ENCODE peak calls at places on chromosomes 12 and 14, in nine cellular contexts. W is PC-3, R is OCI-LY7, K is HCT116, T is GM23338, M is GM23248, Y is SK-N-SH, I is MM.1S, Z is hepatocyte. H is an unnamed sample.

GRCh38 chr12:47038270-47038748 is 41.1 kb upstream of the PCED1B start:
- DNase-seq in W (peak), R (no peak), K (no peak), T (no peak), M (no peak), Y (no peak), I (no peak), Z (peak), H (no peak)

GRCh38 chr14:103196716-103197115 is 73.5 kb downstream of the TNFAIP2 start:
- DNase-seq in W (no peak), R (no peak), K (no peak), T (no peak), M (no peak), Y (no peak), I (no peak), Z (no peak), H (no peak)

GRCh38 chr12:29960113-29960512 is 176.4 kb upstream of the TMTC1 start:
- DNase-seq in W (no peak), R (no peak), K (no peak), T (no peak), M (no peak), Y (no peak), I (no peak), Z (no peak), H (no peak)

GRCh38 chr12:11621797-11622423 is 27.6 kb upstream of the ETV6 start:
- DNase-seq in W (peak), R (peak), K (no peak), T (peak), M (peak), Y (no peak), I (peak), Z (no peak), H (no peak)

GRCh38 chr12:3490848-3491382 is at the start of gene PRMT8:
- DNase-seq in W (no peak), R (no peak), K (no peak), T (peak), M (peak), Y (peak), I (no peak), Z (peak), H (peak)

GRCh38 chr14:20866963-20867362 is 24.2 kb upstream of the RNASE3 start:
- DNase-seq in W (peak), R (peak), K (peak), T (peak), M (peak), Y (no peak), I (no peak), Z (peak), H (peak)

GRCh38 chr14:99479903-99480855 is 480 bp downstream of the SETD3 start:
- DNase-seq in W (peak), R (peak), K (peak), T (peak), M (peak), Y (peak), I (no peak), Z (peak), H (peak)

GRCh38 chr12:25875661-25876060 is 82.8 kb upstream of the RASSF8 start:
- DNase-seq in W (no peak), R (no peak), K (no peak), T (no peak), M (peak), Y (no peak), I (no peak), Z (no peak), H (no peak)

GRCh38 chr12:57754411-57755193 is at the start of gene MARCHF9:
- DNase-seq in W (peak), R (peak), K (no peak), T (peak), M (no peak), Y (peak), I (peak), Z (peak), H (peak)

GRCh38 chr14:51616724-51617409 is 34.8 kb upstream of the FRMD6 start:
- DNase-seq in W (peak), R (no peak), K (peak), T (no peak), M (peak), Y (no peak), I (no peak), Z (peak), H (no peak)
- TF ChIP-seq EZH2phosphoT487 in W (no peak), R (no peak), K (no peak), T (no peak), M (no peak), Y (no peak), I (no peak), Z (no peak), H (no peak)

GRCh38 chr12:131332224-131332623 is 378.5 kb downstream of the ADGRD1 start:
- DNase-seq in W (no peak), R (no peak), K (no peak), T (no peak), M (no peak), Y (no peak), I (no peak), Z (no peak), H (no peak)

GRCh38 chr12:131333136-131333535 is 377.8 kb upstream of the SFSWAP start:
- DNase-seq in W (no peak), R (no peak), K (no peak), T (no peak), M (no peak), Y (no peak), I (no peak), Z (no peak), H (no peak)

GRCh38 chr12:131335456-131335855 is 375.4 kb upstream of the SFSWAP start:
- DNase-seq in W (no peak), R (no peak), K (no peak), T (no peak), M (no peak), Y (no peak), I (no peak), Z (no peak), H (no peak)

GRCh38 chr12:131331148-131331750 is 377.5 kb downstream of the ADGRD1 start:
- DNase-seq in W (no peak), R (no peak), K (no peak), T (no peak), M (no peak), Y (no peak), I (no peak), Z (no peak), H (no peak)

GRCh38 chr12:131333621-131334440 is 377.1 kb upstream of the SFSWAP start:
- DNase-seq in W (no peak), R (no peak), K (no peak), T (no peak), M (no peak), Y (no peak), I (no peak), Z (no peak), H (no peak)
- TF ChIP-seq EZH2phosphoT487 in W (no peak), R (no peak), K (no peak), T (no peak), M (no peak), Y (no peak), I (no peak), Z (no peak), H (no peak)

GRCh38 chr14:94047581-94047980 is 21.4 kb downstream of the OTUB2 start:
- DNase-seq in W (no peak), R (no peak), K (no peak), T (no peak), M (no peak), Y (no peak), I (no peak), Z (no peak), H (no peak)

GRCh38 chr14:94048676-94049624 is 22.8 kb downstream of the OTUB2 start:
- DNase-seq in W (no peak), R (no peak), K (no peak), T (no peak), M (no peak), Y (peak), I (no peak), Z (no peak), H (no peak)

GRCh38 chr14:94050231-94050880 is 24.2 kb downstream of the OTUB2 start:
- DNase-seq in W (no peak), R (no peak), K (no peak), T (no peak), M (no peak), Y (no peak), I (no peak), Z (no peak), H (no peak)

GRCh38 chr14:94051115-94051514 is 25.0 kb downstream of the OTUB2 start:
- DNase-seq in W (peak), R (peak), K (no peak), T (peak), M (peak), Y (no peak), I (no peak), Z (peak), H (peak)

DNA sequence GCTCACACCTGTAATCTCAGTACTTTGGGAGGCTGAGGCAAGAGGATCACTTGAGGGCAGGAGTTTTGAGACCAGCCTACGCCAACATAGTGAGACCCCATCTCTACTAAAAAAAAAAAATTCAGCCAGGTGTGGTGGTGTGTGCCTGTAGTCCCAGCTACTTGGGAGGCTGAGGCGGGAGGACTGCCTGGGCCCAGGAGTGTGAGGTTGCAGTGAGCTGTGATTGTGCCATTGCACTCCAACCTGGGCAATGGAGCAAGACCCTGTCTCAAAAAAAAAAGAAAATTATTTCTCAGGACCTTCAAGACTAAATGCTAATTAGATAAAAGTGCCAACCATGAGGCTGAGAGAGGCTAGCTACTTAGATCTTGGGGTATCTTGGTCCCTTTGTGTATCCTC is 23.5 kb downstream of the OTUB2 start:
- DNase-seq in W (no peak), R (no peak), K (no peak), T (no peak), M (no peak), Y (no peak), I (no peak), Z (no peak), H (no peak)
- TF ChIP-seq EZH2phosphoT487 in W (no peak), R (no peak), K (no peak), T (no peak), M (no peak), Y (no peak), I (no peak), Z (no peak), H (no peak)

GRCh38 chr12:76757694-76758093 is 6.2 kb upstream of the ZDHHC17 start:
- DNase-seq in W (no peak), R (no peak), K (no peak), T (no peak), M (peak), Y (no peak), I (no peak), Z (no peak), H (no peak)
- TF ChIP-seq EZH2phosphoT487 in W (no peak), R (no peak), K (no peak), T (no peak), M (no peak), Y (no peak), I (no peak), Z (no peak), H (no peak)

GRCh38 chr12:70721216-70721615 is 84.0 kb upstream of the PTPRB start:
- DNase-seq in W (no peak), R (no peak), K (no peak), T (no peak), M (no peak), Y (no peak), I (no peak), Z (no peak), H (no peak)

GRCh38 chr12:70721958-70722357 is 84.7 kb upstream of the PTPRB start:
- DNase-seq in W (no peak), R (no peak), K (no peak), T (peak), M (no peak), Y (no peak), I (no peak), Z (no peak), H (no peak)

GRCh38 chr12:70722584-70723343 is 85.5 kb upstream of the PTPRB start:
- DNase-seq in W (no peak), R (no peak), K (no peak), T (no peak), M (no peak), Y (peak), I (peak), Z (no peak), H (no peak)

GRCh38 chr12:70719084-70719483 is 81.9 kb upstream of the PTPRB start:
- DNase-seq in W (no peak), R (no peak), K (no peak), T (peak), M (no peak), Y (no peak), I (no peak), Z (no peak), H (no peak)

GRCh38 chr12:70719672-70720420 is 82.6 kb upstream of the PTPRB start:
- DNase-seq in W (peak), R (peak), K (no peak), T (peak), M (peak), Y (peak), I (peak), Z (peak), H (peak)
- TF ChIP-seq EZH2phosphoT487 in W (no peak), R (no peak), K (no peak), T (no peak), M (no peak), Y (no peak), I (no peak), Z (no peak), H (no peak)

DNA sequence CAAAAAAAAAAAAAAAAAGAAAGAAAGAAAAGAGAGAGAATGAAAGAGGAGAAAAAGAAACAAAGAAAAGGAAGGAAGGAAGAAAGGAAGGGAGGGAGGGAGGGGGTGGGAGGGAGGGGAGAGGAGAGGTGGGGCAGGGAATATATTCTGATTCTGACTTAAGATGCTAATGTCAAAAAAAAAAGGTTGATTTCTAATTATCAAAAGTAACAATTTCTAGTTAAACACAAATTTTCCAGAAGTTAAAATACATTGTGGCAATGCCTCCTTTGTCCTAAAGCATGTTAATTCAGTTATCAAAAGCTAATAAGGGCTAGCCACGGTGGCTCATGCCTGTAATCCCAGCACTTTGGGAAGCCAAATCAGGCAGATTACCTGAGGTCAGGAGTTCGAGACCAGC is 7.5 kb downstream of the MPHOSPH9 start:
- DNase-seq in W (no peak), R (no peak), K (no peak), T (no peak), M (no peak), Y (no peak), I (no peak), Z (no peak), H (no peak)
- TF ChIP-seq EZH2phosphoT487 in W (no peak), R (no peak), K (no peak), T (no peak), M (no peak), Y (no peak), I (no peak), Z (no peak), H (no peak)

GRCh38 chr14:61153436-61153835 is 127.7 kb downstream of the TMEM30B start:
- DNase-seq in W (no peak), R (no peak), K (no peak), T (peak), M (peak), Y (peak), I (no peak), Z (peak), H (peak)

GRCh38 chr14:61151276-61151675 is 129.9 kb downstream of the TMEM30B start:
- DNase-seq in W (no peak), R (no peak), K (no peak), T (no peak), M (peak), Y (no peak), I (no peak), Z (no peak), H (no peak)

GRCh38 chr14:61153914-61154545 is 127.1 kb downstream of the TMEM30B start:
- DNase-seq in W (no peak), R (no peak), K (no peak), T (no peak), M (no peak), Y (no peak), I (no peak), Z (no peak), H (peak)

GRCh38 chr14:61154606-61155005 is 126.5 kb downstream of the TMEM30B start:
- DNase-seq in W (no peak), R (no peak), K (no peak), T (no peak), M (no peak), Y (no peak), I (no peak), Z (no peak), H (no peak)

DNA sequence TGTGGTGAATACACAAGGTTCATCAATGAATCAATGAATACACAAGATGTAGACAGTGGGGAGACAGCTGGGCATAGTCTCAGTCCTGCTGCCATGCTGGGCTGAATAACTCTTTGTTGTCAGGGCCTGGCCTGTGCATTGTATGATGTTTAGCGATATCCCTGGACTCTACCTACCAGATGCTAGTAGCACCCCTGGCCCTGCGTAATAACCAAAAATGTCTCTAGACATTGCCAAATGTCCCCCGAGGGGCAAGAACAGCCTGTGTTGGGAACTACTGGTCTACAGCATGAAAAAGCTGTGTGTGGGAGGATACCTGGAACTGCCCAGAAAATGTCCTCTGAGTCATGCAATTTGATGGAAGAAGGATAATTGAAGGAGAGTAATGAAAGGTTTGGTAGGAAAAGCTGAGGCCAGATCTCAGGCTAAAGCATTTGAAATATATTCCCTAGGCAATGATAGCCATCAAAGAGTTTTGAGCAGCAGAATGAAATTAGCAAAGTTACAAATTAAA is 128.2 kb downstream of the TMEM30B start:
- DNase-seq in W (peak), R (no peak), K (no peak), T (no peak), M (peak), Y (no peak), I (no peak), Z (no peak), H (no peak)
- TF ChIP-seq EZH2phosphoT487 in W (no peak), R (no peak), K (no peak), T (no peak), M (no peak), Y (no peak), I (no peak), Z (no peak), H (no peak)